ENCODE peak calls at places on chromosome 14, in nine cellular contexts. U, Z, G, D, J, S, O, L and Y are unnamed samples.

GRCh38 chr14:75833326-75834020 is 148.3 kb downstream of the TGFB3 start:
- DNase-seq in G (no peak), O (no peak), U (no peak), D (no peak), J (no peak), L (no peak), Z (no peak), S (no peak), Y (no peak)

GRCh38 chr14:68703093-68703492 is 89.8 kb downstream of the ZFP36L1 start:
- DNase-seq in Z (peak; percentile 58), S (peak; percentile 71), O (no peak), U (no peak), G (no peak), J (no peak), L (no peak), D (no peak), Y (peak; percentile 67)

GRCh38 chr14:66405158-66405557 is 81.0 kb upstream of the CCDC196 start:
- DNase-seq in Z (no peak), U (no peak), J (no peak), L (no peak), G (no peak), S (no peak), O (peak; percentile 37), D (no peak), Y (peak; percentile 15)

GRCh38 chr14:91918159-91918883 is 29.2 kb downstream of the FBLN5 start:
- DNase-seq in L (no peak), U (no peak), Z (no peak), O (no peak), J (no peak), D (no peak), S (no peak), G (no peak), Y (peak; percentile 45)

GRCh38 chr14:92945959-92946846 is 23.3 kb downstream of the CHGA start:
- DNase-seq in O (no peak), L (peak; percentile 51), D (peak; percentile 63), G (peak; percentile 46), J (peak; percentile 53), U (peak; percentile 91), S (peak; percentile 39), Z (peak; percentile 70), Y (peak; percentile 40)

GRCh38 chr14:56183631-56184157 is 65.5 kb downstream of the PELI2 start:
- DNase-seq in O (no peak), J (no peak), G (no peak), Z (no peak), U (no peak), S (no peak), L (no peak), D (no peak), Y (no peak)

GRCh38 chr14:43887523-43887922 is 619.6 kb downstream of the FSCB start:
- DNase-seq in U (no peak), S (no peak), Z (no peak), D (no peak), O (no peak), L (no peak), J (no peak), G (no peak), Y (no peak)

GRCh38 chr14:63543000-63543825 is at the start of gene PPP2R5E:
- DNase-seq in D (peak; percentile 99), U (peak; percentile 98), L (peak; percentile 98), G (peak; percentile 99), S (peak; percentile 96), O (peak; percentile 99), J (peak; percentile 98), Z (peak; percentile 99), Y (peak; percentile 98)

GRCh38 chr14:43539210-43539609 is 967.9 kb downstream of the FSCB start:
- DNase-seq in U (no peak), O (no peak), L (peak; percentile 1), Z (no peak), J (peak; percentile 38), G (no peak), S (no peak), D (no peak), Y (peak; percentile 14)

GRCh38 chr14:34632451-34632850 is 2.5 kb upstream of the SNX6 start:
- DNase-seq in Z (no peak), L (no peak), S (no peak), D (no peak), O (no peak), J (no peak), U (no peak), G (no peak), Y (no peak)

GRCh38 chr14:31297701-31298344 is 90.2 kb upstream of the HECTD1 start:
- DNase-seq in L (no peak), O (no peak), G (no peak), S (no peak), J (no peak), D (no peak), U (no peak), Z (no peak), Y (no peak)

GRCh38 chr14:21626491-21627230 is 8.1 kb downstream of the OR10G2 start:
- DNase-seq in G (no peak), L (no peak), Z (no peak), J (no peak), S (no peak), U (no peak), O (no peak), D (no peak), Y (no peak)

GRCh38 chr14:69992564-69992963 is 113.3 kb downstream of the SMOC1 start:
- DNase-seq in Z (no peak), D (no peak), S (no peak), U (no peak), L (no peak), J (no peak), G (no peak), O (no peak), Y (no peak)

GRCh38 chr14:72559669-72560068 is 334.2 kb downstream of the DPF3 start:
- DNase-seq in D (no peak), Z (no peak), G (no peak), L (no peak), S (no peak), O (no peak), J (no peak), U (no peak), Y (no peak)

GRCh38 chr14:24232121-24232644 is at the start of gene NEDD8:
- DNase-seq in L (peak; percentile 81), J (peak; percentile 88), O (peak; percentile 99), U (peak; percentile 88), G (peak; percentile 92), D (peak; percentile 90), S (peak; percentile 92), Z (peak; percentile 94), Y (peak; percentile 86)

GRCh38 chr14:36948157-36948859 is 224.1 kb downstream of the SLC25A21 start:
- DNase-seq in O (no peak), G (no peak), D (no peak), J (no peak), Z (no peak), U (no peak), S (no peak), L (no peak), Y (no peak)

GRCh38 chr14:37592288-37593274 is 2.5 kb downstream of the FOXA1 start:
- DNase-seq in Z (no peak), O (no peak), D (no peak), U (no peak), L (no peak), G (no peak), J (no peak), S (no peak), Y (no peak)

GRCh38 chr14:68295316-68295816 is 475.8 kb downstream of the RAD51B start:
- DNase-seq in U (no peak), L (peak; percentile 15), Z (no peak), D (no peak), O (no peak), S (no peak), G (peak; percentile 40), J (peak; percentile 68), Y (peak; percentile 79)

GRCh38 chr14:47391105-47391504 is 284.3 kb downstream of the MDGA2 start:
- DNase-seq in L (no peak), J (no peak), U (no peak), O (no peak), D (no peak), S (no peak), G (no peak), Z (no peak), Y (no peak)

GRCh38 chr14:30621354-30621953 is 665 bp upstream of the SCFD1 start:
- DNase-seq in D (no peak), J (peak; percentile 23), O (no peak), L (no peak), Z (no peak), U (no peak), S (no peak), G (no peak), Y (no peak)

GRCh38 chr14:44528180-44528579 is 21.1 kb upstream of the FSCB start:
- DNase-seq in J (no peak), U (no peak), G (no peak), O (no peak), S (no peak), D (no peak), Z (no peak), L (no peak), Y (no peak)

DNA sequence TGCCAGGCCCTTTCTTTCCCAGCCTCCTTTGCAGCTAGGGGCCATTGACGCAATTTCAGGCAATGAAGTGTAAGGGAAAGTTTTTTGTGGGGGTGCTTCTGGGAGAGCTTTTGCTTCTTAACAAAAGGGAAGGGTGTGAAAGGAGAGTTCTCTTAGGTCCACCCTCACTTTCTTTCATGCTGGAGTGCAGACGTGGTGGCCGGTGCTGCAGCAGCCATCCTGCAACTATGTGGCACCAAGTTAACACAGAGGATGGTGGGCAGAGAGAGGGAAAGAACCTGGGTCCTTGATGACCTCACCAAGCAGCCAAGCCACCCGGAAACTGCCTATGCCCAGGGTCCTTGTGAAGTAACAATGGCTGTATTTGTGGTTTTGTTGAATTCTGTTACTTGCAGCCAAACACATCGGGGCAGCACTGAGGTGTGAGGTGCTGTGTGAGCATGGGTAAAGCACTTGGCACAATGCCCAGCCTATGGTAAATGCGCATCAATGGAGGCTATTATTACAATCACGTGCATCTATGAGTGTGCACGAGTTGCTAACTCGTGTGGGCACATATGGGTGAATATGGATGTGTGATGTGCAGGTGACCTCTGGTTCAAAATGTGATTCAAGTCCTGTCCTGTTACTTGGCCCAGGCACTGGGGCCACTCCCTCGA is 122.6 kb downstream of the CALM1 start:
- DNase-seq in L (no peak), U (no peak), D (no peak), Z (no peak), S (no peak), O (no peak), J (no peak), G (no peak), Y (no peak)
- H3K4me1 ChIP-seq in L (peaks cover 40% of the 10 kb centered on the region), U (peaks cover 46% of the 10 kb centered on the region), D (peaks cover 31% of the 10 kb centered on the region), Z (no peaks in the 10 kb centered on the region), S (peaks cover 24% of the 10 kb centered on the region), O (peaks cover 64% of the 10 kb centered on the region), J (peaks cover 50% of the 10 kb centered on the region), G (peaks cover 60% of the 10 kb centered on the region), Y (peaks cover 24% of the 10 kb centered on the region)

GRCh38 chr14:54440870-54441868 is at the start of gene CNIH1:
- DNase-seq in G (peak; percentile 93), O (peak; percentile 97), L (peak; percentile 73), Z (peak; percentile 94), U (peak; percentile 93), J (peak; percentile 92), D (peak; percentile 88), S (peak; percentile 88), Y (peak; percentile 93)
- TF ChIP-seq POLR2A in G (no peak), O (no peak), L (peak; percentile 77), Z (peak; percentile 88), U (no peak), J (peak; percentile 44), D (peak; percentile 44), S (peak; percentile 92), Y (peak; percentile 65)

GRCh38 chr14:101810897-101811620 is 49.5 kb downstream of the PPP2R5C start:
- DNase-seq in S (no peak), Z (peak; percentile 32), O (no peak), J (no peak), D (no peak), U (no peak), G (no peak), L (no peak), Y (no peak)
- H3K4me3 ChIP-seq in S (peak overlapping the region; percentile 59), Z (peak overlapping the region; percentile 83), O (peak overlapping the region; percentile 63), J (peak overlapping the region; percentile 13), D (peak overlapping the region; percentile 41), U (peak overlapping the region; percentile 47), G (peak overlapping the region; percentile 65), L (peak overlapping the region; percentile 76), Y (no peak overlapping the region)

GRCh38 chr14:50830044-50830931 is 674 bp downstream of the NIN start:
- DNase-seq in L (no peak), O (peak; percentile 93), D (peak; percentile 29), G (peak; percentile 78), U (peak; percentile 51), J (peak; percentile 36), Z (peak; percentile 52), S (peak; percentile 9), Y (peak; percentile 53)
- H3K4me1 ChIP-seq in L (peaks cover 11% of the 10 kb centered on the region), O (peaks cover 24% of the 10 kb centered on the region), D (no peaks in the 10 kb centered on the region), G (peaks cover 29% of the 10 kb centered on the region), U (peaks cover 34% of the 10 kb centered on the region), J (peaks cover 27% of the 10 kb centered on the region), Z (peaks cover 20% of the 10 kb centered on the region), S (peaks cover 16% of the 10 kb centered on the region), Y (peaks cover 30% of the 10 kb centered on the region)